ENCODE peak calls at places on chromosomes 2 and 18, in nine cellular contexts. K is coronary artery, J is GM06990, O is choroid plexus epithelial cell, Y is AG10803, D is pancreas, Q is brain microvascular endothelial cell, U is astrocyte of the spinal cord, M is progenitor cell of endocrine pancreas. E is an unnamed sample.

GRCh38 chr2:178066890-178067669 is 5.5 kb downstream of the PDE11A start:
- DNase-seq in K (no peak), J (no peak), O (no peak), Y (peak), D (no peak), Q (no peak), U (no peak), M (no peak), E (no peak)

GRCh38 chr18:7084080-7084765 is 33.4 kb downstream of the LAMA1 start:
- DNase-seq in K (no peak), J (no peak), O (peak), Y (peak), D (no peak), Q (peak), U (no peak), M (no peak), E (peak)

GRCh38 chr2:64781991-64782390 is 128.3 kb upstream of the SERTAD2 start:
- DNase-seq in K (no peak), J (no peak), O (no peak), Y (peak), D (no peak), Q (no peak), U (peak), M (no peak), E (no peak)

GRCh38 chr2:121707920-121708361 is 28.7 kb downstream of the NIFK start:
- DNase-seq in K (no peak), J (no peak), O (no peak), Y (no peak), D (no peak), Q (no peak), U (peak), M (no peak), E (no peak)

GRCh38 chr2:317501-318424 is 29.9 kb upstream of the ALKAL2 start:
- DNase-seq in K (no peak), J (no peak), O (peak), Y (peak), D (no peak), Q (peak), U (peak), M (no peak), E (no peak)

GRCh38 chr2:85539361-85540130 is 578 bp downstream of the MAT2A start:
- DNase-seq in K (peak), J (peak), O (peak), Y (peak), D (peak), Q (peak), U (peak), M (peak), E (peak)

GRCh38 chr2:137947714-137948336 is 16.4 kb upstream of the HNMT start:
- DNase-seq in K (no peak), J (no peak), O (peak), Y (peak), D (no peak), Q (peak), U (peak), M (no peak), E (peak)

GRCh38 chr2:56369316-56369715 is 185.5 kb downstream of the CCDC85A start:
- DNase-seq in K (no peak), J (no peak), O (peak), Y (peak), D (no peak), Q (no peak), U (peak), M (no peak), E (no peak)

GRCh38 chr2:232120911-232121310 is 159.4 kb downstream of the DIS3L2 start:
- DNase-seq in K (no peak), J (no peak), O (no peak), Y (no peak), D (no peak), Q (no peak), U (no peak), M (no peak), E (no peak)

GRCh38 chr2:182949572-182950189 is 83.2 kb upstream of the FRZB start:
- DNase-seq in K (no peak), J (no peak), O (peak), Y (no peak), D (no peak), Q (peak), U (peak), M (no peak), E (peak)

GRCh38 chr2:197777823-197778407 is 7.2 kb downstream of the BOLL start:
- DNase-seq in K (no peak), J (peak), O (peak), Y (peak), D (no peak), Q (no peak), U (peak), M (no peak), E (peak)

GRCh38 chr2:177314194-177314593 is 49.7 kb upstream of the NFE2L2 start:
- DNase-seq in K (no peak), J (no peak), O (peak), Y (peak), D (no peak), Q (peak), U (peak), M (no peak), E (peak)

GRCh38 chr2:149313512-149313972 is 16.8 kb upstream of the LYPD6 start:
- DNase-seq in K (no peak), J (no peak), O (peak), Y (peak), D (no peak), Q (peak), U (peak), M (no peak), E (peak)

GRCh38 chr2:141109633-141110032 is 1021.2 kb downstream of the LRP1B start:
- DNase-seq in K (no peak), J (no peak), O (peak), Y (no peak), D (no peak), Q (no peak), U (no peak), M (no peak), E (peak)

GRCh38 chr2:60439219-60439974 is 114.1 kb downstream of the BCL11A start:
- DNase-seq in K (no peak), J (peak), O (peak), Y (no peak), D (no peak), Q (peak), U (no peak), M (peak), E (peak)

GRCh38 chr2:127200962-127201361 is 19.1 kb downstream of the CYP27C1 start:
- DNase-seq in K (no peak), J (no peak), O (no peak), Y (no peak), D (no peak), Q (no peak), U (no peak), M (no peak), E (no peak)

GRCh38 chr18:25109484-25109883 is 242.5 kb downstream of the ZNF521 start:
- DNase-seq in K (no peak), J (no peak), O (peak), Y (peak), D (no peak), Q (peak), U (peak), M (no peak), E (no peak)

GRCh38 chr18:46338213-46338612 is 234.0 kb downstream of the HAUS1 start:
- DNase-seq in K (no peak), J (no peak), O (no peak), Y (no peak), D (no peak), Q (no peak), U (no peak), M (no peak), E (no peak)

GRCh38 chr2:191359186-191359585 is 114.0 kb downstream of the MYO1B start:
- DNase-seq in K (no peak), J (no peak), O (peak), Y (no peak), D (no peak), Q (no peak), U (no peak), M (no peak), E (no peak)

GRCh38 chr18:11020867-11021414 is 128.4 kb downstream of the PIEZO2 start:
- DNase-seq in K (no peak), J (no peak), O (no peak), Y (no peak), D (no peak), Q (no peak), U (no peak), M (no peak), E (no peak)

GRCh38 chr2:216086207-216086893 is 4.6 kb downstream of the TMEM169 start:
- DNase-seq in K (no peak), J (no peak), O (no peak), Y (no peak), D (no peak), Q (no peak), U (no peak), M (no peak), E (no peak)

GRCh38 chr2:109126501-109126860 is 2.5 kb upstream of the SH3RF3 start:
- DNase-seq in K (no peak), J (no peak), O (peak), Y (peak), D (no peak), Q (peak), U (peak), M (no peak), E (peak)

GRCh38 chr2:161956751-161957150 is 117.3 kb downstream of the DPP4 start:
- DNase-seq in K (no peak), J (no peak), O (no peak), Y (no peak), D (no peak), Q (no peak), U (no peak), M (no peak), E (no peak)

GRCh38 chr2:2742745-2743144 is 411.7 kb upstream of the MYT1L start:
- DNase-seq in K (no peak), J (no peak), O (no peak), Y (no peak), D (no peak), Q (no peak), U (no peak), M (no peak), E (no peak)

GRCh38 chr18:48887294-48887904 is 63.4 kb downstream of the SMAD7 start:
- DNase-seq in K (peak), J (no peak), O (no peak), Y (no peak), D (no peak), Q (no peak), U (no peak), M (no peak), E (no peak)

GRCh38 chr18:48387300-48387699 is 21.9 kb downstream of the ZBTB7C start:
- DNase-seq in K (no peak), J (no peak), O (no peak), Y (no peak), D (no peak), Q (no peak), U (no peak), M (no peak), E (no peak)

GRCh38 chr2:29218550-29219125 is 103.4 kb downstream of the CLIP4 start:
- DNase-seq in K (peak), J (no peak), O (no peak), Y (no peak), D (no peak), Q (no peak), U (no peak), M (no peak), E (no peak)

GRCh38 chr2:111701266-111701665 is 182.7 kb downstream of the ANAPC1 start:
- DNase-seq in K (no peak), J (no peak), O (peak), Y (no peak), D (no peak), Q (no peak), U (no peak), M (no peak), E (peak)

GRCh38 chr18:62788111-62788510 is 72.8 kb downstream of the PHLPP1 start:
- DNase-seq in K (no peak), J (no peak), O (no peak), Y (no peak), D (no peak), Q (no peak), U (no peak), M (no peak), E (no peak)

GRCh38 chr2:162174778-162175177 is 22.7 kb upstream of the GCG start:
- DNase-seq in K (no peak), J (no peak), O (peak), Y (peak), D (no peak), Q (no peak), U (no peak), M (no peak), E (no peak)

GRCh38 chr2:88184762-88185161 is 14.6 kb downstream of the THNSL2 start:
- DNase-seq in K (no peak), J (no peak), O (no peak), Y (peak), D (no peak), Q (no peak), U (no peak), M (no peak), E (no peak)

DNA sequence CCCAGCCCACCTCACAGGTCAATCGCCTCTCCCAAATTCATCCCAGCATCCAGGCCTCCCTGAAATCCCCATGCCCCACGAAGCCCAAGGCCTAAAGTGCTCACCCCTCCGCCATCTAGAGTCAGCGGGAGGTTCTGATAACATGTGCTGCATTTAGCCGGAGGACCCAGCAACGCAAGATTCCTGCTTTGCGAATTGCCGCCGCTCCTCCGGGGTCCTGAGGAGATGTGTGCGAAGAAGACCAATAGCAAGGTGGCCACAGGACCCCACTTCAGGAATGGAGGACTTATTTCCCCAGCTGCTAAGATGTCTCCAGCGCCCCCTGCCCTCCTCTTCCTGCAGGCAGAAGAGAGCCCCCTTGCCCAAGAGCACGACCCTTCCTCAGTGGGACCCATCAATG is 120.8 kb upstream of the GLI2 start:
- DNase-seq in K (no peak), J (no peak), O (no peak), Y (no peak), D (no peak), Q (no peak), U (no peak), M (no peak), E (no peak)
- TF ChIP-seq CTCF in K (no peak), J (no peak), O (no peak), Y (no peak), D (no peak), Q (no peak), U (no peak), M (no peak), E (no peak)

GRCh38 chr18:34816183-34816582 is 106.1 kb downstream of the DTNA start:
- DNase-seq in K (no peak), J (no peak), O (no peak), Y (no peak), D (no peak), Q (no peak), U (no peak), M (no peak), E (no peak)

GRCh38 chr18:34820360-34820759 is 110.3 kb downstream of the DTNA start:
- DNase-seq in K (no peak), J (no peak), O (no peak), Y (no peak), D (no peak), Q (no peak), U (no peak), M (no peak), E (no peak)

GRCh38 chr18:34818069-34818468 is 108.0 kb downstream of the DTNA start:
- DNase-seq in K (no peak), J (no peak), O (no peak), Y (no peak), D (no peak), Q (no peak), U (no peak), M (no peak), E (no peak)

GRCh38 chr18:34817636-34818035 is 107.5 kb downstream of the DTNA start:
- DNase-seq in K (no peak), J (no peak), O (no peak), Y (no peak), D (no peak), Q (no peak), U (no peak), M (no peak), E (no peak)

DNA sequence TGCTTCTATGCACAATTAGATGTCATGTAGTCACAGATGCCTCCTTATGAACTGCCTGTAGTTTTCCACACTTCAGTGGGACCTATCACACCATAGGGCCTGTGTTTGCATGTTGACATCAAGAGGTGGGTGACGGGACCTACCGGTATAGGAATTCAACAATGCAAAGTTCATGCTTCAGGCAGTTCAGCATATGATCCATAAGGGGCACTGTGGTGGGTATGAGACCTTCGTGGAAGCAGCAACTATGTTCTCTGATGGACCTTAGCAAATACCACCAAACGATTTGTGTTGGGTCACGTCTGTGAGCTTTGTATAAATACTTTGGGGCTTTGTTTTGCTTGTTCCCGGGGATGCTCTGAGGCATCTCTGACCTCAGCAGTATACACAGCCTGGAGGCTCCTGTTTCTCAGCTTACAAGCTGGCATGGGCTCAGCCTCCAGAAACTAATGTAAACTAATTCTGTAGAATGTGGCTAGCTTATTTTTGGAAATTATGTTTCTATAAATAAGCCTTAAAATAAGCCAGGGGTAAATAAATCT is 111.6 kb downstream of the DTNA start:
- DNase-seq in K (no peak), J (no peak), O (peak), Y (no peak), D (no peak), Q (no peak), U (no peak), M (no peak), E (no peak)
- TF ChIP-seq CTCF in K (no peak), J (no peak), O (peak), Y (no peak), D (no peak), Q (peak), U (peak), M (no peak), E (no peak)

GRCh38 chr18:26483633-26484032 is 64.7 kb downstream of the KCTD1 start:
- DNase-seq in K (no peak), J (no peak), O (peak), Y (no peak), D (no peak), Q (no peak), U (no peak), M (no peak), E (peak)

GRCh38 chr18:26479065-26479685 is 69.2 kb downstream of the KCTD1 start:
- DNase-seq in K (no peak), J (no peak), O (no peak), Y (no peak), D (no peak), Q (no peak), U (peak), M (no peak), E (no peak)

GRCh38 chr18:26479686-26480079 is 68.7 kb downstream of the KCTD1 start:
- DNase-seq in K (no peak), J (no peak), O (no peak), Y (peak), D (no peak), Q (no peak), U (peak), M (no peak), E (no peak)

GRCh38 chr18:26480897-26481795 is 67.2 kb downstream of the KCTD1 start:
- DNase-seq in K (no peak), J (no peak), O (peak), Y (peak), D (no peak), Q (peak), U (peak), M (no peak), E (peak)

DNA sequence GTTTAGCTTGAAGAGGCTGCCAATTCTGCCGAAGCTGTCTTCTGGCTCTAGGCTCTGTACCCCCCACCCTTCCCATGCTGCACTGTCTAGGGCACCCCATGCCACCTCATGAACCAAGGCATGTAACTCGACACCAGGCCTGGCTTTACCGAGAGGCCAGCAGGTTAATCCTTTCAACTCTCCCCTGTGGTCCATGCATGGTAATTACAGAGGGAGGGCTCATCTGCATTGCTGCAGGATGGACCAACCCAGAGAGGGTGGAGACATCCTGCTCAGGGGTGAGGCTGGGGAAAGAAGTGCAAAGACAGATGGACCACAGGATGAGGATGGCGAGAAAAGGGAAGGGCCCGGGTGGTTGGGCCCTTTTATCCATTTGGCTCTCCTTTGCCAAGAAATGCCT is 65.8 kb downstream of the KCTD1 start:
- DNase-seq in K (no peak), J (no peak), O (no peak), Y (no peak), D (no peak), Q (no peak), U (no peak), M (no peak), E (peak)
- TF ChIP-seq CTCF in K (no peak), J (no peak), O (no peak), Y (no peak), D (no peak), Q (no peak), U (no peak), M (no peak), E (no peak)

GRCh38 chr2:173612354-173612753 is 257.7 kb downstream of the CDCA7 start:
- DNase-seq in K (no peak), J (no peak), O (no peak), Y (no peak), D (no peak), Q (no peak), U (no peak), M (no peak), E (no peak)
- TF ChIP-seq CTCF in K (no peak), J (no peak), O (no peak), Y (no peak), D (no peak), Q (peak), U (no peak), M (no peak), E (no peak)

GRCh38 chr2:158894572-158894971 is 73.9 kb upstream of the TANC1 start:
- DNase-seq in K (no peak), J (no peak), O (no peak), Y (no peak), D (no peak), Q (no peak), U (no peak), M (no peak), E (no peak)
- TF ChIP-seq CTCF in K (no peak), J (no peak), O (no peak), Y (no peak), D (no peak), Q (peak), U (peak), M (peak), E (no peak)

GRCh38 chr18:55268146-55268545 is 308.9 kb upstream of the CCDC68 start:
- DNase-seq in K (no peak), J (peak), O (peak), Y (no peak), D (no peak), Q (no peak), U (no peak), M (no peak), E (no peak)

GRCh38 chr18:55266981-55267380 is 307.7 kb upstream of the CCDC68 start:
- DNase-seq in K (no peak), J (no peak), O (no peak), Y (peak), D (no peak), Q (no peak), U (no peak), M (no peak), E (no peak)

GRCh38 chr18:55264108-55264507 is 304.8 kb upstream of the CCDC68 start:
- DNase-seq in K (no peak), J (peak), O (peak), Y (no peak), D (no peak), Q (no peak), U (peak), M (no peak), E (no peak)

GRCh38 chr18:55265916-55266488 is 306.7 kb upstream of the CCDC68 start:
- DNase-seq in K (no peak), J (no peak), O (peak), Y (no peak), D (no peak), Q (peak), U (peak), M (no peak), E (no peak)

DNA sequence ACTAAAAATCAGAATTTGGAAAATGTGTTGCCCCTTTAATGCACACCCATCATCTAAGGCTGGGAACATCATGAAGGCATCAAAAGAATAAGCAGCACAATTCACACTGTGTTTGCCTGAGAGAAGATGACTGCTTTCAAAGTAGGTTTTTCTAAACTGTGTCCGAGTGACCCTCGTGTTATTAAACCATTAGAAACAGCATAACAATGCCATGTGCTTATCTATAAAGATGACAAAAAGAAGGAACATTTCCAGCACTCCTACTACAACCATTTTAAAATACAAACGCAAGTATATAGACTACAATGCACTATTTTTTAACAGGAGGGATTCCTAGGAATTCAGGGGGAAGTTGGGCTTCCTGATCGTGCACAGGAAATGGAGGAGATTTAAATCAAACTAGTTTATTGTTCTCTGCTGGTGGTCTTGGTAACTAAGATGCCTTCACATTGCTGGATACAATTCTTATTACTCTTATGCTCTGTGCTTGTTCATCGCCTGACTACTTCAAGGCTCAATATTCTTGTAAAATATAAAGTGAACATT is 305.9 kb upstream of the CCDC68 start:
- DNase-seq in K (no peak), J (no peak), O (no peak), Y (no peak), D (no peak), Q (no peak), U (no peak), M (no peak), E (no peak)
- TF ChIP-seq CTCF in K (no peak), J (no peak), O (no peak), Y (no peak), D (no peak), Q (no peak), U (no peak), M (no peak), E (no peak)

E was measured in MCF 10A.